ENCODE peak calls at places on chromosomes 5 and 9, in four cellular contexts. One of them, this sample, is unnamed.

GRCh38 chr5:122076023-122076422 is 2.0 kb downstream of the LOX start:
- DNase-seq in cardiac muscle cell: peak; percentile 77
- DNase-seq in prostate gland: no peak
- DNase-seq in HL-60: no peak
- DNase-seq in this sample: no peak

GRCh38 chr5:6632324-6632930 is 417 bp downstream of the NSUN2 start:
- DNase-seq in cardiac muscle cell: peak; percentile 36
- DNase-seq in prostate gland: no peak
- DNase-seq in HL-60: peak; percentile 28
- DNase-seq in this sample: no peak

GRCh38 chr5:100777680-100778281 is 125.3 kb downstream of the ST8SIA4 start:
- DNase-seq in cardiac muscle cell: peak; percentile 88
- DNase-seq in prostate gland: no peak
- DNase-seq in HL-60: peak; percentile 61
- DNase-seq in this sample: no peak

GRCh38 chr9:34032631-34033030 is 16.1 kb downstream of the UBAP2 start:
- DNase-seq in cardiac muscle cell: no peak
- DNase-seq in prostate gland: no peak
- DNase-seq in HL-60: no peak
- DNase-seq in this sample: no peak

GRCh38 chr5:173234129-173234793 is 745 bp downstream of the NKX2-5 start:
- DNase-seq in cardiac muscle cell: no peak
- DNase-seq in prostate gland: no peak
- DNase-seq in HL-60: no peak
- DNase-seq in this sample: no peak

GRCh38 chr5:73450672-73451217 is 2.2 kb upstream of the FOXD1 start:
- DNase-seq in cardiac muscle cell: no peak
- DNase-seq in prostate gland: no peak
- DNase-seq in HL-60: no peak
- DNase-seq in this sample: no peak

GRCh38 chr5:103929310-103930003 is 366.9 kb upstream of the NUDT12 start:
- DNase-seq in cardiac muscle cell: no peak
- DNase-seq in prostate gland: no peak
- DNase-seq in HL-60: no peak
- DNase-seq in this sample: no peak

GRCh38 chr9:99474186-99474585 is 252.1 kb downstream of the SEC61B start:
- DNase-seq in cardiac muscle cell: no peak
- DNase-seq in prostate gland: no peak
- DNase-seq in HL-60: no peak
- DNase-seq in this sample: no peak

GRCh38 chr5:132751444-132751843 is 4.2 kb downstream of the CCNI2 start:
- DNase-seq in cardiac muscle cell: peak; percentile 95
- DNase-seq in prostate gland: no peak
- DNase-seq in HL-60: no peak
- DNase-seq in this sample: no peak

GRCh38 chr5:101942321-101942882 is 353.7 kb downstream of the SLCO4C1 start:
- DNase-seq in cardiac muscle cell: peak; percentile 6
- DNase-seq in prostate gland: peak; percentile 29
- DNase-seq in HL-60: peak; percentile 18
- DNase-seq in this sample: no peak

GRCh38 chr5:107557051-107557658 is 113.6 kb downstream of the EFNA5 start:
- DNase-seq in cardiac muscle cell: no peak
- DNase-seq in prostate gland: peak; percentile 68
- DNase-seq in HL-60: no peak
- DNase-seq in this sample: peak; percentile 27

GRCh38 chr9:128629852-128630545 is 26.6 kb downstream of the DYNC2I2 start:
- DNase-seq in cardiac muscle cell: no peak
- DNase-seq in prostate gland: no peak
- DNase-seq in HL-60: no peak
- DNase-seq in this sample: no peak

GRCh38 chr9:90025816-90026215 is 421.0 kb downstream of the GADD45G start:
- DNase-seq in cardiac muscle cell: no peak
- DNase-seq in prostate gland: no peak
- DNase-seq in HL-60: no peak
- DNase-seq in this sample: no peak

GRCh38 chr5:6087576-6087975 is 290.8 kb downstream of the MED10 start:
- DNase-seq in cardiac muscle cell: no peak
- DNase-seq in prostate gland: no peak
- DNase-seq in HL-60: no peak
- DNase-seq in this sample: no peak

GRCh38 chr9:137421838-137422667 is 909 bp downstream of the EXD3 start:
- DNase-seq in cardiac muscle cell: no peak
- DNase-seq in prostate gland: no peak
- DNase-seq in HL-60: no peak
- DNase-seq in this sample: no peak

GRCh38 chr9:78879324-78880100 is 582.6 kb downstream of the PSAT1 start:
- DNase-seq in cardiac muscle cell: no peak
- DNase-seq in prostate gland: no peak
- DNase-seq in HL-60: no peak
- DNase-seq in this sample: no peak

GRCh38 chr9:23636199-23636598 is 189.8 kb downstream of the ELAVL2 start:
- DNase-seq in cardiac muscle cell: no peak
- DNase-seq in prostate gland: no peak
- DNase-seq in HL-60: no peak
- DNase-seq in this sample: no peak

GRCh38 chr9:127189628-127190027 is 67.2 kb upstream of the ANGPTL2 start:
- DNase-seq in cardiac muscle cell: no peak
- DNase-seq in prostate gland: no peak
- DNase-seq in HL-60: no peak
- DNase-seq in this sample: peak; percentile 6

GRCh38 chr5:133199366-133199901 is 147.6 kb downstream of the HSPA4 start:
- DNase-seq in cardiac muscle cell: no peak
- DNase-seq in prostate gland: no peak
- DNase-seq in HL-60: no peak
- DNase-seq in this sample: no peak

GRCh38 chr5:8848997-8849585 is 696.8 kb downstream of the SEMA5A start:
- DNase-seq in cardiac muscle cell: peak; percentile 51
- DNase-seq in prostate gland: no peak
- DNase-seq in HL-60: no peak
- DNase-seq in this sample: no peak

GRCh38 chr9:72459308-72459707 is 62.1 kb upstream of the TMC1 start:
- DNase-seq in cardiac muscle cell: no peak
- DNase-seq in prostate gland: no peak
- DNase-seq in HL-60: no peak
- DNase-seq in this sample: no peak

GRCh38 chr5:32964246-32964645 is 253.1 kb downstream of the NPR3 start:
- DNase-seq in cardiac muscle cell: no peak
- DNase-seq in prostate gland: no peak
- DNase-seq in HL-60: no peak
- DNase-seq in this sample: no peak

GRCh38 chr5:1516615-1517601 is 6.9 kb downstream of the LPCAT1 start:
- DNase-seq in cardiac muscle cell: peak; percentile 51
- DNase-seq in prostate gland: no peak
- DNase-seq in HL-60: no peak
- DNase-seq in this sample: peak; percentile 12

GRCh38 chr5:149546974-149547373 is 4.3 kb downstream of the CSNK1A1 start:
- DNase-seq in cardiac muscle cell: no peak
- DNase-seq in prostate gland: peak; percentile 81
- DNase-seq in HL-60: no peak
- DNase-seq in this sample: no peak

GRCh38 chr5:126053630-126054029 is 369.6 kb upstream of the GRAMD2B start:
- DNase-seq in cardiac muscle cell: no peak
- DNase-seq in prostate gland: no peak
- DNase-seq in HL-60: no peak
- DNase-seq in this sample: no peak

GRCh38 chr9:2199999-2200796 is 185.1 kb downstream of the SMARCA2 start:
- DNase-seq in cardiac muscle cell: no peak
- DNase-seq in prostate gland: no peak
- DNase-seq in HL-60: no peak
- DNase-seq in this sample: no peak

GRCh38 chr5:1708592-1709141 is 91.0 kb downstream of the MRPL36 start:
- DNase-seq in cardiac muscle cell: no peak
- DNase-seq in prostate gland: no peak
- DNase-seq in HL-60: no peak
- DNase-seq in this sample: no peak

GRCh38 chr9:89439571-89439970 is 58.3 kb downstream of the SEMA4D start:
- DNase-seq in cardiac muscle cell: no peak
- DNase-seq in prostate gland: no peak
- DNase-seq in HL-60: no peak
- DNase-seq in this sample: no peak

GRCh38 chr9:6566409-6567139 is 79.0 kb downstream of the GLDC start:
- DNase-seq in cardiac muscle cell: peak; percentile 94
- DNase-seq in prostate gland: no peak
- DNase-seq in HL-60: no peak
- DNase-seq in this sample: no peak

GRCh38 chr9:38081356-38082108 is 12.5 kb upstream of the SHB start:
- DNase-seq in cardiac muscle cell: no peak
- DNase-seq in prostate gland: no peak
- DNase-seq in HL-60: no peak
- DNase-seq in this sample: no peak

DNA sequence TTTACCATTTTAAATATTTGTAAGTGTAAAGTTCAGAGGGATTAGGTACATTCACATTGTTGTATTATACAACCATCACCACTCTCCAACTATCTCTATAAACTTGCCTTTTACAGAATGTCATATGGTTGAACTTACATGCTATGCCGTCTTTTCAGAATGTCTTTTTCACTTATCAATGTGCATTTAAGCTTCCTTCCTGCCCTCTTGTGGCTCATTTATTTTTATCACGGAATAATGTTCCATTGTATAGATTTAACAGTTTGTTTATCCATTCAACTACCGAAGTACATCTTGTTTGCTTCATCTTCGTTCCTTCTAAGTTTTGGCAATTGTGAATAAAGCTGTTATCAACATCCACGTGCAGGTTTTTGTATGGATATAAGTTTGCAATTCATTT is 133.3 kb upstream of the C6 start:
- DNase-seq in cardiac muscle cell: peak; percentile 69
- DNase-seq in prostate gland: no peak
- DNase-seq in HL-60: no peak
- DNase-seq in this sample: no peak
- TF ChIP-seq CTCF in cardiac muscle cell: peak; percentile 16
- TF ChIP-seq CTCF in prostate gland: no peak
- TF ChIP-seq CTCF in HL-60: no peak
- TF ChIP-seq CTCF in this sample: no peak

GRCh38 chr5:177592010-177592834 is at the start of gene TMED9:
- DNase-seq in cardiac muscle cell: peak; percentile 84
- DNase-seq in prostate gland: peak; percentile 86
- DNase-seq in HL-60: peak; percentile 87
- DNase-seq in this sample: peak; percentile 88
- TF ChIP-seq CTCF in cardiac muscle cell: no peak
- TF ChIP-seq CTCF in prostate gland: no peak
- TF ChIP-seq CTCF in HL-60: no peak
- TF ChIP-seq CTCF in this sample: no peak

DNA sequence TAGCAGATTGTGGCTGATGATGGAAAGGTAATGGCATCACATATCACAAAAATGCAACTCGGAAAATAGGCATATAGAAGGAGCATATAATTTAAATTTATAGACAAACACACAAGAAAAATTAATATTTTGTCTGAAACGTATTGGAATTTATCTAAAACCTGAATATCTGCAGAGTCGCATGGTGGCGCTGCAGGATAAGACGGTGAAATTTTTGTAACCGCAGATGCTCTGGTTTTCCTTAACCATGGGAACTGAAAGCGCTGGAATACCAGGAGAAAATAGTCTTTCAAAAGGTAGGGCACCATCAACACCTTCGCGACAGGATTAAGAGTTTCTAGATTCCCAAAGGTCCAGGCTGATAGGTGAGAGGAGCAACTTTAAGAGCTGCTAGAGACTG is 11.0 kb downstream of the PCDHB14 start:
- DNase-seq in cardiac muscle cell: peak; percentile 10
- DNase-seq in prostate gland: no peak
- DNase-seq in HL-60: no peak
- DNase-seq in this sample: no peak
- TF ChIP-seq CTCF in cardiac muscle cell: peak; percentile 12
- TF ChIP-seq CTCF in prostate gland: no peak
- TF ChIP-seq CTCF in HL-60: no peak
- TF ChIP-seq CTCF in this sample: no peak

GRCh38 chr9:95138474-95138873 is 179.0 kb downstream of the FANCC start:
- DNase-seq in cardiac muscle cell: no peak
- DNase-seq in prostate gland: peak; percentile 60
- DNase-seq in HL-60: no peak
- DNase-seq in this sample: no peak
- TF ChIP-seq CTCF in cardiac muscle cell: no peak
- TF ChIP-seq CTCF in prostate gland: no peak
- TF ChIP-seq CTCF in HL-60: no peak
- TF ChIP-seq CTCF in this sample: no peak

DNA sequence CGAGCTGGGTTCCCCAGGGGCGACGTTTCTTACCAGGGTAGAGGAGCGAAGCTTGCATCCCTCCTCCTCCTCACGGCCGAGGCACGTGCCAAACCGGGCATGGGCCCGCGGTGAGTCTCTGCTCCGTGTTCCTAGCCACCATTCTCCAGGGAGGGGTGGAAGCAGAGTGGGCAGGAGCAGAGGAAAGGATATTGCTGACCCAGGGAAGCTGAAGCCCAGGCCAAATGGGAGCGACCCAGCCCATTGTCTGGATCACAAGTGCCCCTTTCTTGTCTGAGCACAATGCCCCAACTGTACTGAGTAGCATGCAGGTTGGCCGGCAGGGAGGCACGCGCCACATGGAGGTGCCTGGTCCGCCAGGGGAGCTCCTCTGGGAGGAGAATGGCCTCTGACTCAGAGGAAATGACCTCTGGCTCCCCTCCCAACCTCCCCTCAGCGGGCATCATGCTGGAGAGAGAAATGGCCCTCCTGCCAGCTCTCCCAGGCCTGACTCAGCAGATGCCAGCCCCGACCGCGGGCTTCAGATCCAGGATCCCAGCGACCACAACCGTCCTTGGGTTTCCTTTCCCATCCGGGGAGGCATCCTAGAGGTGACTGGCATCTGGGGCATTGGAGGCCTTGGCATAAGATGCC is 1.1 kb downstream of the PRR7 start:
- DNase-seq in cardiac muscle cell: peak; percentile 78
- DNase-seq in prostate gland: no peak
- DNase-seq in HL-60: peak; percentile 28
- DNase-seq in this sample: no peak
- TF ChIP-seq CTCF in cardiac muscle cell: no peak
- TF ChIP-seq CTCF in prostate gland: no peak
- TF ChIP-seq CTCF in HL-60: no peak
- TF ChIP-seq CTCF in this sample: no peak

GRCh38 chr9:31140316-31140715 is 1244.1 kb upstream of the ACO1 start:
- DNase-seq in cardiac muscle cell: peak; percentile 59
- DNase-seq in prostate gland: no peak
- DNase-seq in HL-60: no peak
- DNase-seq in this sample: no peak
- TF ChIP-seq CTCF in cardiac muscle cell: peak; percentile 51
- TF ChIP-seq CTCF in prostate gland: no peak
- TF ChIP-seq CTCF in HL-60: no peak
- TF ChIP-seq CTCF in this sample: peak; percentile 61

GRCh38 chr9:18347381-18348084 is 126.4 kb upstream of the ADAMTSL1 start:
- DNase-seq in cardiac muscle cell: no peak
- DNase-seq in prostate gland: no peak
- DNase-seq in HL-60: no peak
- DNase-seq in this sample: no peak

GRCh38 chr9:18348086-18348485 is 125.9 kb upstream of the ADAMTSL1 start:
- DNase-seq in cardiac muscle cell: no peak
- DNase-seq in prostate gland: no peak
- DNase-seq in HL-60: no peak
- DNase-seq in this sample: no peak

GRCh38 chr9:18349530-18349929 is 124.4 kb upstream of the ADAMTSL1 start:
- DNase-seq in cardiac muscle cell: no peak
- DNase-seq in prostate gland: no peak
- DNase-seq in HL-60: no peak
- DNase-seq in this sample: no peak

GRCh38 chr9:18343799-18344198 is 130.2 kb upstream of the ADAMTSL1 start:
- DNase-seq in cardiac muscle cell: peak; percentile 82
- DNase-seq in prostate gland: no peak
- DNase-seq in HL-60: no peak
- DNase-seq in this sample: no peak

GRCh38 chr9:18346761-18347160 is 127.2 kb upstream of the ADAMTSL1 start:
- DNase-seq in cardiac muscle cell: no peak
- DNase-seq in prostate gland: no peak
- DNase-seq in HL-60: no peak
- DNase-seq in this sample: no peak
- TF ChIP-seq CTCF in cardiac muscle cell: no peak
- TF ChIP-seq CTCF in prostate gland: no peak
- TF ChIP-seq CTCF in HL-60: no peak
- TF ChIP-seq CTCF in this sample: no peak

This sample was measured in glutamatergic neuron.